ENCODE peak calls at places on chromosomes 13 and 19, in ten cellular contexts. T, K, C, I, W, J, A, B, E and X are unnamed samples.

GRCh38 chr19:1883784-1884183 is 1.5 kb downstream of the ABHD17A start:
- DNase-seq in E (no peak), W (no peak), C (no peak), A (no peak), B (no peak), I (no peak), J (no peak), K (no peak), T (no peak), X (no peak)

GRCh38 chr19:48169585-48169973 is 565 bp downstream of the LIG1 start:
- DNase-seq in J (peak), I (peak), K (peak), B (peak), W (peak), E (no peak), A (peak), T (peak), C (peak), X (no peak)

GRCh38 chr19:8552810-8553209 is 24.4 kb downstream of the MYO1F start:
- DNase-seq in K (no peak), B (no peak), T (no peak), E (peak), I (no peak), C (peak), A (no peak), J (no peak), W (peak), X (no peak)

GRCh38 chr13:80379245-80379644 is 38.3 kb upstream of the SPRY2 start:
- DNase-seq in I (no peak), T (no peak), A (no peak), C (peak), J (no peak), B (no peak), K (no peak), W (no peak), E (peak), X (peak)

GRCh38 chr19:48681127-48681470 is 8.3 kb upstream of the NTN5 start:
- DNase-seq in W (no peak), A (no peak), I (no peak), T (peak), K (no peak), B (no peak), C (no peak), E (peak), J (no peak), X (peak)

GRCh38 chr13:113029487-113030258 is 60.7 kb downstream of the MCF2L start:
- DNase-seq in T (no peak), C (peak), J (peak), A (peak), K (peak), E (no peak), B (peak), W (peak), I (peak), X (no peak)

GRCh38 chr13:26168276-26168814 is 53.8 kb downstream of the RNF6 start:
- DNase-seq in J (no peak), B (no peak), T (no peak), I (no peak), E (peak), K (no peak), W (no peak), A (no peak), C (no peak), X (no peak)

GRCh38 chr13:23469901-23470525 is 36.5 kb upstream of the SACS start:
- DNase-seq in W (no peak), B (no peak), A (no peak), C (no peak), I (no peak), K (no peak), T (no peak), J (no peak), E (no peak), X (no peak)

GRCh38 chr19:1264801-1265610 is 4.1 kb upstream of the CIRBP start:
- DNase-seq in J (no peak), K (no peak), A (no peak), C (peak), B (no peak), W (no peak), I (no peak), T (no peak), E (peak), X (no peak)

GRCh38 chr19:51339313-51339686 is 2.6 kb downstream of the VSIG10L start:
- DNase-seq in K (no peak), C (peak), E (no peak), A (no peak), I (no peak), W (no peak), J (no peak), B (no peak), T (no peak), X (no peak)

GRCh38 chr19:1466018-1466460 is 13.0 kb downstream of the C19orf25 start:
- DNase-seq in K (no peak), B (no peak), I (no peak), A (no peak), E (no peak), C (no peak), J (no peak), W (no peak), T (no peak), X (no peak)

GRCh38 chr19:8615813-8616596 is 5.5 kb upstream of the ADAMTS10 start:
- DNase-seq in B (no peak), J (peak), W (no peak), T (no peak), A (peak), C (no peak), I (peak), E (peak), K (no peak), X (no peak)

GRCh38 chr19:616732-617526 is 16.4 kb downstream of the POLRMT start:
- DNase-seq in B (no peak), E (no peak), K (no peak), J (no peak), C (no peak), T (no peak), I (no peak), A (no peak), W (no peak), X (no peak)

GRCh38 chr13:97116754-97117153 is 105.4 kb upstream of the MBNL2 start:
- DNase-seq in T (no peak), W (peak), C (no peak), J (no peak), K (no peak), A (no peak), E (peak), B (no peak), I (no peak), X (no peak)

GRCh38 chr13:59532405-59532804 is 631.3 kb downstream of the DIAPH3 start:
- DNase-seq in T (no peak), C (no peak), J (no peak), W (no peak), A (no peak), B (no peak), E (peak), K (no peak), I (no peak), X (no peak)

GRCh38 chr19:42450314-42450934 is 7.7 kb upstream of the CXCL17 start:
- DNase-seq in A (peak), T (peak), I (peak), C (peak), J (peak), W (peak), E (peak), K (peak), B (peak), X (peak)

GRCh38 chr13:113209336-113209879 is at the start of gene CUL4A:
- DNase-seq in C (peak), W (peak), T (no peak), A (peak), B (peak), J (peak), I (peak), E (no peak), K (peak), X (no peak)

GRCh38 chr13:57739089-57739488 is 107.5 kb downstream of the PCDH17 start:
- DNase-seq in W (peak), J (no peak), A (no peak), B (no peak), E (no peak), C (no peak), I (no peak), K (no peak), T (no peak), X (no peak)

GRCh38 chr13:93721483-93721882 is 494.9 kb downstream of the GPC6 start:
- DNase-seq in K (no peak), I (no peak), T (no peak), C (no peak), E (no peak), W (no peak), J (no peak), B (no peak), A (no peak), X (no peak)

GRCh38 chr19:5298502-5298901 is 42.1 kb downstream of the PTPRS start:
- DNase-seq in J (no peak), K (no peak), I (no peak), B (no peak), A (no peak), E (no peak), T (no peak), C (no peak), W (no peak), X (no peak)

GRCh38 chr13:95530178-95530577 is 22.3 kb upstream of the CLDN10 start:
- DNase-seq in C (no peak), K (no peak), B (no peak), W (no peak), J (no peak), E (peak), A (no peak), I (no peak), T (no peak), X (peak)

GRCh38 chr13:29423050-29423449 is 172.4 kb downstream of the SLC7A1 start:
- DNase-seq in I (no peak), A (no peak), K (no peak), W (no peak), B (no peak), T (no peak), J (no peak), E (no peak), C (no peak), X (no peak)

GRCh38 chr13:110820311-110820710 is 94.6 kb downstream of the ANKRD10 start:
- DNase-seq in K (no peak), T (no peak), C (no peak), E (no peak), I (no peak), A (no peak), J (no peak), W (peak), B (no peak), X (no peak)

GRCh38 chr19:33350538-33351309 is 22.8 kb upstream of the CEBPG start:
- DNase-seq in T (no peak), B (no peak), J (no peak), A (no peak), E (no peak), I (no peak), C (no peak), K (no peak), W (no peak), X (no peak)

GRCh38 chr19:30738047-30738446 is 365.9 kb downstream of the ZNF536 start:
- DNase-seq in W (no peak), T (no peak), B (no peak), C (no peak), K (no peak), A (no peak), I (no peak), J (no peak), E (no peak), X (no peak)

GRCh38 chr19:44808463-44809371 is at the start of gene BCAM:
- DNase-seq in E (no peak), W (peak), T (no peak), C (peak), A (no peak), J (peak), I (no peak), K (no peak), B (no peak), X (no peak)

GRCh38 chr19:58379276-58379675 is 1.6 kb downstream of the ZNF837 start:
- DNase-seq in B (no peak), I (no peak), K (no peak), E (no peak), W (no peak), C (no peak), J (no peak), A (no peak), T (no peak), X (no peak)

GRCh38 chr13:63942372-63942771 is 2526.7 kb upstream of the PCDH20 start:
- DNase-seq in A (no peak), I (no peak), W (no peak), B (no peak), C (no peak), J (no peak), E (peak), K (no peak), T (no peak), X (no peak)

GRCh38 chr19:12478234-12478941 is 6.2 kb downstream of the ZNF709 start:
- DNase-seq in I (no peak), C (no peak), T (no peak), K (no peak), A (no peak), J (no peak), E (no peak), B (no peak), W (peak), X (no peak)

GRCh38 chr13:109684084-109684835 is 102.1 kb downstream of the IRS2 start:
- DNase-seq in T (no peak), A (no peak), I (no peak), E (no peak), C (no peak), W (no peak), K (no peak), B (no peak), J (no peak), X (no peak)

GRCh38 chr13:42380420-42381164 is 108.6 kb downstream of the AKAP11 start:
- DNase-seq in E (no peak), B (no peak), J (no peak), K (no peak), I (no peak), W (no peak), T (no peak), A (no peak), C (no peak), X (no peak)

GRCh38 chr13:49791214-49791752 is 1.2 kb downstream of the KPNA3 start:
- DNase-seq in E (peak), T (no peak), B (no peak), A (no peak), C (no peak), J (peak), K (peak), W (peak), I (no peak), X (peak)

GRCh38 chr13:23069571-23069970 is 111.2 kb upstream of the SGCG start:
- DNase-seq in T (peak), A (no peak), W (no peak), B (no peak), E (peak), K (no peak), I (no peak), J (no peak), C (no peak), X (peak)

GRCh38 chr13:73715910-73716257 is 418.3 kb downstream of the KLF12 start:
- DNase-seq in B (no peak), T (no peak), I (no peak), C (no peak), A (no peak), J (no peak), W (no peak), E (peak), K (no peak), X (peak)